ENCODE peak calls at places on chromosome X, in nine cellular contexts. One of them, this sample, is unnamed. For H3K4me1, the result is how much of the 10 kb centered on the place peaks cover.

GRCh38 chrX:26557691-26558321 is 341.8 kb downstream of the MAGEB5 start:
- DNase-seq in SJSA1: no peak
- DNase-seq in psoas muscle: peak
- DNase-seq in thoracic aorta: no peak
- DNase-seq in CD8-positive, alpha-beta memory T cell: no peak
- DNase-seq in OCI-LY7: no peak
- DNase-seq in endodermal cell: no peak
- DNase-seq in lower lobe of right lung: no peak
- DNase-seq in spleen: peak
- DNase-seq in this sample: peak

GRCh38 chrX:7218321-7219152 is 70.6 kb upstream of the PUDP start:
- DNase-seq in SJSA1: no peak
- DNase-seq in psoas muscle: no peak
- DNase-seq in thoracic aorta: no peak
- DNase-seq in CD8-positive, alpha-beta memory T cell: no peak
- DNase-seq in OCI-LY7: peak
- DNase-seq in endodermal cell: no peak
- DNase-seq in lower lobe of right lung: no peak
- DNase-seq in spleen: no peak
- DNase-seq in this sample: no peak

GRCh38 chrX:12977761-12978204 is 2.9 kb downstream of the TMSB4X start:
- DNase-seq in SJSA1: no peak
- DNase-seq in psoas muscle: no peak
- DNase-seq in thoracic aorta: no peak
- DNase-seq in CD8-positive, alpha-beta memory T cell: no peak
- DNase-seq in OCI-LY7: no peak
- DNase-seq in endodermal cell: no peak
- DNase-seq in lower lobe of right lung: no peak
- DNase-seq in spleen: no peak
- DNase-seq in this sample: no peak

GRCh38 chrX:39676434-39676833 is 421.3 kb downstream of the BCOR start:
- DNase-seq in SJSA1: no peak
- DNase-seq in psoas muscle: no peak
- DNase-seq in thoracic aorta: no peak
- DNase-seq in CD8-positive, alpha-beta memory T cell: no peak
- DNase-seq in OCI-LY7: no peak
- DNase-seq in endodermal cell: no peak
- DNase-seq in lower lobe of right lung: no peak
- DNase-seq in spleen: no peak
- DNase-seq in this sample: no peak

GRCh38 chrX:151100796-151101195 is 75.6 kb upstream of the GPR50 start:
- DNase-seq in SJSA1: no peak
- DNase-seq in psoas muscle: no peak
- DNase-seq in thoracic aorta: no peak
- DNase-seq in CD8-positive, alpha-beta memory T cell: no peak
- DNase-seq in OCI-LY7: no peak
- DNase-seq in endodermal cell: no peak
- DNase-seq in lower lobe of right lung: no peak
- DNase-seq in spleen: no peak
- DNase-seq in this sample: no peak

GRCh38 chrX:17655232-17656034 is 81.9 kb upstream of the SCML1 start:
- DNase-seq in SJSA1: no peak
- DNase-seq in psoas muscle: no peak
- DNase-seq in thoracic aorta: no peak
- DNase-seq in CD8-positive, alpha-beta memory T cell: no peak
- DNase-seq in OCI-LY7: no peak
- DNase-seq in endodermal cell: peak
- DNase-seq in lower lobe of right lung: no peak
- DNase-seq in spleen: no peak
- DNase-seq in this sample: peak

GRCh38 chrX:9888953-9889470 is 78.1 kb upstream of the CLDN34 start:
- DNase-seq in SJSA1: no peak
- DNase-seq in psoas muscle: no peak
- DNase-seq in thoracic aorta: no peak
- DNase-seq in CD8-positive, alpha-beta memory T cell: no peak
- DNase-seq in OCI-LY7: no peak
- DNase-seq in endodermal cell: no peak
- DNase-seq in lower lobe of right lung: no peak
- DNase-seq in spleen: no peak
- DNase-seq in this sample: no peak

GRCh38 chrX:44997282-44997813 is 124.4 kb downstream of the KDM6A start:
- DNase-seq in SJSA1: no peak
- DNase-seq in psoas muscle: no peak
- DNase-seq in thoracic aorta: no peak
- DNase-seq in CD8-positive, alpha-beta memory T cell: no peak
- DNase-seq in OCI-LY7: no peak
- DNase-seq in endodermal cell: no peak
- DNase-seq in lower lobe of right lung: peak
- DNase-seq in spleen: no peak
- DNase-seq in this sample: no peak

GRCh38 chrX:31201503-31201902 is 129.7 kb upstream of the FTHL17 start:
- DNase-seq in SJSA1: no peak
- DNase-seq in psoas muscle: no peak
- DNase-seq in thoracic aorta: no peak
- DNase-seq in CD8-positive, alpha-beta memory T cell: no peak
- DNase-seq in OCI-LY7: no peak
- DNase-seq in endodermal cell: no peak
- DNase-seq in lower lobe of right lung: no peak
- DNase-seq in spleen: no peak
- DNase-seq in this sample: no peak

GRCh38 chrX:1394731-1395501 is 3.0 kb upstream of the SLC25A6 start:
- DNase-seq in SJSA1: no peak
- DNase-seq in psoas muscle: peak
- DNase-seq in thoracic aorta: no peak
- DNase-seq in CD8-positive, alpha-beta memory T cell: no peak
- DNase-seq in OCI-LY7: no peak
- DNase-seq in endodermal cell: peak
- DNase-seq in lower lobe of right lung: peak
- DNase-seq in spleen: peak
- DNase-seq in this sample: peak

GRCh38 chrX:96453139-96453538 is 231.5 kb upstream of the DIAPH2 start:
- DNase-seq in SJSA1: no peak
- DNase-seq in psoas muscle: no peak
- DNase-seq in thoracic aorta: no peak
- DNase-seq in CD8-positive, alpha-beta memory T cell: no peak
- DNase-seq in OCI-LY7: no peak
- DNase-seq in endodermal cell: no peak
- DNase-seq in lower lobe of right lung: no peak
- DNase-seq in spleen: no peak
- DNase-seq in this sample: no peak

GRCh38 chrX:24494544-24495113 is 29.5 kb downstream of the PDK3 start:
- DNase-seq in SJSA1: peak
- DNase-seq in psoas muscle: no peak
- DNase-seq in thoracic aorta: no peak
- DNase-seq in CD8-positive, alpha-beta memory T cell: no peak
- DNase-seq in OCI-LY7: no peak
- DNase-seq in endodermal cell: no peak
- DNase-seq in lower lobe of right lung: no peak
- DNase-seq in spleen: no peak
- DNase-seq in this sample: no peak

GRCh38 chrX:135516376-135516775 is 4.1 kb upstream of the INTS6L start:
- DNase-seq in SJSA1: no peak
- DNase-seq in psoas muscle: no peak
- DNase-seq in thoracic aorta: no peak
- DNase-seq in CD8-positive, alpha-beta memory T cell: no peak
- DNase-seq in OCI-LY7: peak
- DNase-seq in endodermal cell: peak
- DNase-seq in lower lobe of right lung: no peak
- DNase-seq in spleen: no peak
- DNase-seq in this sample: no peak

GRCh38 chrX:48493890-48494364 is 14.9 kb upstream of the PORCN start:
- DNase-seq in SJSA1: no peak
- DNase-seq in psoas muscle: no peak
- DNase-seq in thoracic aorta: no peak
- DNase-seq in CD8-positive, alpha-beta memory T cell: no peak
- DNase-seq in OCI-LY7: no peak
- DNase-seq in endodermal cell: peak
- DNase-seq in lower lobe of right lung: no peak
- DNase-seq in spleen: peak
- DNase-seq in this sample: no peak

GRCh38 chrX:107567370-107567769 is 60.9 kb upstream of the PRPS1 start:
- DNase-seq in SJSA1: no peak
- DNase-seq in psoas muscle: no peak
- DNase-seq in thoracic aorta: no peak
- DNase-seq in CD8-positive, alpha-beta memory T cell: no peak
- DNase-seq in OCI-LY7: no peak
- DNase-seq in endodermal cell: no peak
- DNase-seq in lower lobe of right lung: no peak
- DNase-seq in spleen: no peak
- DNase-seq in this sample: no peak

GRCh38 chrX:76987381-76987780 is 459.8 kb upstream of the FGF16 start:
- DNase-seq in SJSA1: no peak
- DNase-seq in psoas muscle: no peak
- DNase-seq in thoracic aorta: no peak
- DNase-seq in CD8-positive, alpha-beta memory T cell: no peak
- DNase-seq in OCI-LY7: no peak
- DNase-seq in endodermal cell: peak
- DNase-seq in lower lobe of right lung: no peak
- DNase-seq in spleen: no peak
- DNase-seq in this sample: no peak

GRCh38 chrX:106731590-106731989 is 5.1 kb downstream of the RNF128 start:
- DNase-seq in SJSA1: no peak
- DNase-seq in psoas muscle: no peak
- DNase-seq in thoracic aorta: no peak
- DNase-seq in CD8-positive, alpha-beta memory T cell: no peak
- DNase-seq in OCI-LY7: no peak
- DNase-seq in endodermal cell: no peak
- DNase-seq in lower lobe of right lung: no peak
- DNase-seq in spleen: no peak
- DNase-seq in this sample: no peak

GRCh38 chrX:131802836-131803626 is 220.1 kb upstream of the STK26 start:
- DNase-seq in SJSA1: no peak
- DNase-seq in psoas muscle: peak
- DNase-seq in thoracic aorta: no peak
- DNase-seq in CD8-positive, alpha-beta memory T cell: peak
- DNase-seq in OCI-LY7: peak
- DNase-seq in endodermal cell: peak
- DNase-seq in lower lobe of right lung: no peak
- DNase-seq in spleen: peak
- DNase-seq in this sample: no peak
- H3K27ac ChIP-seq in SJSA1: no peak
- H3K27ac ChIP-seq in psoas muscle: no peak
- H3K27ac ChIP-seq in thoracic aorta: no peak
- H3K27ac ChIP-seq in CD8-positive, alpha-beta memory T cell: no peak
- H3K27ac ChIP-seq in OCI-LY7: no peak
- H3K27ac ChIP-seq in endodermal cell: no peak
- H3K27ac ChIP-seq in lower lobe of right lung: no peak
- H3K27ac ChIP-seq in spleen: peak
- H3K27ac ChIP-seq in this sample: no peak

DNA sequence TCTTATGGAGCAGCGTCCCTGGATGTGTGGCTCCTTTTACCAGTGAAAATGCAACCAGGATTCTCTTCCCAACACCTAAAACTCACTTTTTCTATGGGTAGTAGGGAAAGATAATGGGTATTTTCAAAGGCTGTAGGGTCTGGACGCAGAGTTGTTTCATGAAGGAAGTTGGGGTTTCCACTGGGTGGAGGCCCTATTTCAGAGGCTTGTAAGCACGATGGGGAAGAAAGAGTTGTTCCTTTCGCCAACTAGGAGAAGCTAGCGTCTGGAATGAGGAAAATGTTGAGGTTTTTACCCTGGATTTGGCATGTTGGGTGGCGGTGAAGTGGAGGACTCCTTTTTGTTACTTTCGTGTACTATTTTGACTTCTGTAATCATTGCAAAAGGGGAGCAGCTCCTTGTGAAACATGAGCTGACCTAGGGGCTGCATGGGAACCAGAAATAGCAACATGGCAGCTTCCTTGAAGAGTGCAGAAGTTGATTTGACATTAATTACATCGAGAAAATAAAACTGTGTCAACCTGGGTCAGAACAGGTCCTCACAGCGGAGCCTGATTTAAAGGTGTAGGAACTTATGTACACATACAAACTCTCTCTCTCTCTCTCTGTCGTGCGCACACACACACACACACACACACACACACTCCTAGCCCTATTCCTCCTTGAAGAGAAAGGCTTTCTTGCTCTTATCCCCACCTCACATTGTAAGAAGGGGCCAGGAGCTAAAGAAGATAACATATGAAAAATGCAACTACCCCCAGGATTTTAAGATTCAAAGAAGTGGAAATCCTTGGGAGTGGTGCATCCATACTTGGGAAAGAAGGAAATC is 19.1 kb downstream of the VSIG4 start:
- DNase-seq in SJSA1: no peak
- DNase-seq in psoas muscle: no peak
- DNase-seq in thoracic aorta: no peak
- DNase-seq in CD8-positive, alpha-beta memory T cell: no peak
- DNase-seq in OCI-LY7: no peak
- DNase-seq in endodermal cell: no peak
- DNase-seq in lower lobe of right lung: no peak
- DNase-seq in spleen: no peak
- DNase-seq in this sample: no peak
- H3K4me1 ChIP-seq in SJSA1: under half
- H3K4me1 ChIP-seq in psoas muscle: under half
- H3K4me1 ChIP-seq in thoracic aorta: under half
- H3K4me1 ChIP-seq in CD8-positive, alpha-beta memory T cell: half or more
- H3K4me1 ChIP-seq in OCI-LY7: under half
- H3K4me1 ChIP-seq in endodermal cell: under half
- H3K4me1 ChIP-seq in lower lobe of right lung: under half
- H3K4me1 ChIP-seq in spleen: under half
- H3K4me1 ChIP-seq in this sample: under half

DNA sequence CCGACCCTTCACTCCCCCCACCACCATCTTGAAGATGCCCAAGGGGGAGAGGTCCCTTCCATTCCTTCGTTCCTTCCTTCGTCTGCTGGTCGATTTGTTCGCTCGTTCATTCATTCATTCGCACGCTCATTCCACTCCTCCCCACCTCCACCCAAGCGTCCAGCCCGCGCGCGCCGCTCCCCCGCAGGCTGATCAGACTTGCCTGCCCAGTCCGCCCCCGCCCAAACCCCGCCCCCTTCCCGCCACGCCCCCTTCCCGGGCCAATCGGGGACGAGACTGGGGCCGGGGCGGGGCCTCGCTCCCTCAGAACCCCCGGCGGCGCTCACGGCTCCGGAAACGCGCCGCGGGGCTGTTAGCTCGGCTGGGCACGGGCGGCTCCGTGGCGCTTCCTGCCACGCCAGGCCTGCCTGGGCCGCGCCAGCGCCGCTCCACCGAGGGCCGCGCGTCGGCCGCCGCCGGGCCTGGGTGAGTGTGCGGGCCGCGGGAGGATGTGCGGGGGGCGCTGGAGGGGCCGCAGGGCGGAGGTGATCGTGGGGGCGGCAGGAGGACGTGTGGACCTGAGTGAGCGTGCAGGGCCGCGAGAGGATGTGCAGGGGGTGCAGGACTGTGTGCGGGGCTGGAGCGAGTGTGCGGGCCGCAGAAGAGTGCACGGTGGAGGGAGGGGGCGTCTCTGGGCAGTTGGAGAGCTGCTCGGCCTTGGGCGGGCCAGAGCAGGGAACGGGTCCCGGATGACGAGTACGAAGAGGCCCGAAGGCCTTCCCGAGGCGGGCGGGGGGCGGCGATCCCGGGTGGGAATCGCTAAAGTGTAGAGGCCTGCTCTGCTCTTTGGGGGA is at the start of gene ZNF275:
- DNase-seq in SJSA1: peak
- DNase-seq in psoas muscle: peak
- DNase-seq in thoracic aorta: peak
- DNase-seq in CD8-positive, alpha-beta memory T cell: peak
- DNase-seq in OCI-LY7: peak
- DNase-seq in endodermal cell: peak
- DNase-seq in lower lobe of right lung: peak
- DNase-seq in spleen: peak
- DNase-seq in this sample: peak
- H3K27ac ChIP-seq in SJSA1: peak
- H3K27ac ChIP-seq in psoas muscle: peak
- H3K27ac ChIP-seq in thoracic aorta: peak
- H3K27ac ChIP-seq in CD8-positive, alpha-beta memory T cell: peak
- H3K27ac ChIP-seq in OCI-LY7: no peak
- H3K27ac ChIP-seq in endodermal cell: peak
- H3K27ac ChIP-seq in lower lobe of right lung: peak
- H3K27ac ChIP-seq in spleen: peak
- H3K27ac ChIP-seq in this sample: no peak

GRCh38 chrX:129759576-129760061 is 20.1 kb upstream of the SASH3 start:
- DNase-seq in SJSA1: peak
- DNase-seq in psoas muscle: peak
- DNase-seq in thoracic aorta: no peak
- DNase-seq in CD8-positive, alpha-beta memory T cell: peak
- DNase-seq in OCI-LY7: no peak
- DNase-seq in endodermal cell: peak
- DNase-seq in lower lobe of right lung: peak
- DNase-seq in spleen: peak
- DNase-seq in this sample: peak
- H3K4me1 ChIP-seq in SJSA1: under half
- H3K4me1 ChIP-seq in psoas muscle: under half
- H3K4me1 ChIP-seq in thoracic aorta: under half
- H3K4me1 ChIP-seq in CD8-positive, alpha-beta memory T cell: half or more
- H3K4me1 ChIP-seq in OCI-LY7: half or more
- H3K4me1 ChIP-seq in endodermal cell: under half
- H3K4me1 ChIP-seq in lower lobe of right lung: under half
- H3K4me1 ChIP-seq in spleen: under half
- H3K4me1 ChIP-seq in this sample: under half